ENCODE peak calls at places on chromosome 4, in nine cellular contexts. G, K, L, S, U, Y, Z, P and X are unnamed samples. For H3K36me3, the result is how much of the 10 kb centered on the place peaks cover.

GRCh38 chr4:119833611-119834010 is 205.0 kb upstream of the PDE5A start:
- DNase-seq in S (peak), U (no peak), P (no peak), K (no peak), Y (no peak), L (no peak), G (no peak), Z (no peak), X (no peak)

GRCh38 chr4:123444298-123444731 is 47.7 kb downstream of the SPRY1 start:
- DNase-seq in L (no peak), Y (peak), K (no peak), U (no peak), Z (no peak), P (no peak), S (no peak), G (no peak), X (peak)

GRCh38 chr4:68077737-68078136 is 51.9 kb downstream of the TMPRSS11F start:
- DNase-seq in K (no peak), Z (no peak), Y (no peak), U (no peak), S (no peak), L (no peak), P (no peak), G (no peak), X (no peak)

GRCh38 chr4:67725981-67726380 is 25.0 kb upstream of the UBA6 start:
- DNase-seq in G (no peak), Y (no peak), L (no peak), S (no peak), P (no peak), K (no peak), Z (peak), U (no peak), X (no peak)

GRCh38 chr4:8201341-8201781 is 2.3 kb downstream of the SH3TC1 start:
- DNase-seq in P (no peak), U (no peak), G (no peak), K (no peak), L (no peak), Y (peak), S (no peak), Z (no peak), X (no peak)

GRCh38 chr4:20065952-20066351 is 185.8 kb upstream of the SLIT2 start:
- DNase-seq in U (no peak), S (no peak), Y (no peak), G (no peak), K (no peak), Z (no peak), L (no peak), P (no peak), X (no peak)

GRCh38 chr4:74426101-74426500 is 18.8 kb upstream of the AREG start:
- DNase-seq in U (no peak), L (no peak), K (no peak), S (peak), G (no peak), Z (peak), P (no peak), Y (peak), X (no peak)

GRCh38 chr4:175584172-175584571 is 227.9 kb downstream of the GPM6A start:
- DNase-seq in G (no peak), P (no peak), K (no peak), S (no peak), U (no peak), L (no peak), Z (no peak), Y (no peak), X (no peak)

GRCh38 chr4:147985376-147985775 is 253.5 kb downstream of the ARHGAP10 start:
- DNase-seq in G (no peak), K (no peak), L (no peak), P (no peak), U (no peak), S (no peak), Z (no peak), Y (no peak), X (no peak)

GRCh38 chr4:89838005-89838404 is 1.0 kb upstream of the SNCA start:
- DNase-seq in S (no peak), Y (peak), Z (peak), L (no peak), U (no peak), K (no peak), P (peak), G (no peak), X (no peak)

GRCh38 chr4:182628000-182628399 is 289.2 kb downstream of the DCTD start:
- DNase-seq in Z (no peak), Y (no peak), U (no peak), L (no peak), G (no peak), S (no peak), P (no peak), K (no peak), X (no peak)

GRCh38 chr4:71473541-71474240 is 134.9 kb downstream of the SLC4A4 start:
- DNase-seq in S (no peak), K (no peak), Y (no peak), G (no peak), Z (no peak), L (no peak), U (no peak), P (no peak), X (no peak)

GRCh38 chr4:163866728-163867313 is 372.3 kb downstream of the TMA16 start:
- DNase-seq in Z (peak), L (no peak), G (no peak), P (no peak), K (no peak), Y (no peak), U (no peak), S (no peak), X (no peak)

GRCh38 chr4:181046809-181047208 is 1196.4 kb upstream of the TENM3 start:
- DNase-seq in K (no peak), Z (no peak), U (peak), S (no peak), L (no peak), Y (no peak), G (no peak), P (no peak), X (no peak)

GRCh38 chr4:107721436-107722090 is 1.5 kb upstream of the PAPSS1 start:
- DNase-seq in U (no peak), K (no peak), Z (no peak), Y (no peak), L (no peak), P (no peak), S (no peak), G (no peak), X (no peak)

GRCh38 chr4:39043058-39043696 is 11.0 kb upstream of the TMEM156 start:
- DNase-seq in Z (peak), G (no peak), S (peak), U (no peak), P (no peak), K (no peak), L (no peak), Y (peak), X (no peak)

GRCh38 chr4:164807611-164808010 is 53.7 kb downstream of the SMIM31 start:
- DNase-seq in K (no peak), U (no peak), Z (peak), G (no peak), L (no peak), Y (no peak), P (no peak), S (no peak), X (no peak)

GRCh38 chr4:12881945-12882589 is 602.1 kb downstream of the RAB28 start:
- DNase-seq in L (no peak), Y (no peak), K (no peak), U (no peak), S (no peak), Z (no peak), G (no peak), P (no peak), X (no peak)

GRCh38 chr4:113566015-113566795 is 195.3 kb downstream of the CAMK2D start:
- DNase-seq in L (no peak), U (no peak), K (no peak), S (no peak), P (no peak), Y (no peak), G (no peak), Z (no peak), X (no peak)

GRCh38 chr4:8117278-8117682 is 41.3 kb downstream of the ABLIM2 start:
- DNase-seq in K (peak), S (no peak), P (peak), Y (peak), G (no peak), U (peak), Z (peak), L (no peak), X (no peak)

GRCh38 chr4:74471228-74471627 is 26.3 kb downstream of the AREG start:
- DNase-seq in L (no peak), U (no peak), S (no peak), Z (no peak), P (no peak), G (no peak), Y (no peak), K (no peak), X (no peak)

GRCh38 chr4:173240696-173241095 is 72.1 kb downstream of the GALNT7 start:
- DNase-seq in P (no peak), Y (no peak), K (no peak), U (no peak), Z (no peak), G (no peak), S (no peak), L (no peak), X (no peak)

GRCh38 chr4:130479020-130479419 is 1383.1 kb downstream of the C4orf33 start:
- DNase-seq in P (no peak), K (no peak), G (no peak), Z (peak), Y (peak), U (no peak), L (no peak), S (no peak), X (no peak)

GRCh38 chr4:128862608-128863313 is 53.3 kb downstream of the JADE1 start:
- DNase-seq in L (no peak), S (no peak), P (no peak), Z (no peak), K (no peak), U (no peak), G (no peak), Y (no peak), X (no peak)

GRCh38 chr4:110631582-110632505 is 9.0 kb upstream of the PITX2 start:
- DNase-seq in Z (peak), L (no peak), G (no peak), S (peak), U (peak), Y (peak), P (peak), K (peak), X (peak)

GRCh38 chr4:48698029-48698901 is 81.8 kb downstream of the FRYL start:
- DNase-seq in Y (peak), L (no peak), K (peak), S (no peak), G (no peak), Z (peak), U (no peak), P (no peak), X (peak)

GRCh38 chr4:158314756-158315487 is 104.6 kb downstream of the TMEM144 start:
- DNase-seq in Z (peak), S (peak), U (peak), G (no peak), L (no peak), Y (peak), P (no peak), K (no peak), X (peak)

GRCh38 chr4:86594559-86595425 is 677 bp downstream of the PTPN13 start:
- DNase-seq in P (peak), S (peak), U (peak), L (no peak), Y (peak), G (no peak), K (peak), Z (peak), X (peak)

GRCh38 chr4:73208376-73208775 is 50.2 kb downstream of the ANKRD17 start:
- DNase-seq in S (no peak), G (no peak), L (no peak), K (no peak), Z (peak), U (peak), P (no peak), Y (no peak), X (no peak)

GRCh38 chr4:41590591-41590990 is 52.6 kb downstream of the LIMCH1 start:
- DNase-seq in Z (peak), L (no peak), U (no peak), P (peak), G (no peak), Y (no peak), K (no peak), S (no peak), X (peak)

DNA sequence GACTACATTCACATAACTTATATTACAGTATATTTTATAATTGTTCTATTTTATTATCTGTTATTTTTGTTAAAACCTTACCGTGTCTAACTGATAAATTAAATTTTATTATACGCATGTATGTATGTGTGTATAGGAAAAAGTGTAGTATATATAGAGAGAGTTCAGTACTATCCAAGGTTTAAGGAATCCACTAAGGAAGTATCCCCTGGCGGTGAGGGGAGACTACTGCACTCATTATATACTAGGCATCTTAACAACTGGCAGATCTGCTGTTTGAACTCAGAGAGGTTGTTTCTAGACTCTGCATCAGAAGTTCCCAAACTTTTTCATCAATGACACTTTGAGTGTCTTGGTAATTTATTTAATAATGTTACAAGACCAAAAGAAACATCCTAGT is 70.9 kb downstream of the NDST4 start:
- DNase-seq in Y (no peak), S (no peak), U (no peak), P (peak), G (no peak), Z (peak), L (no peak), K (no peak), X (no peak)
- TF ChIP-seq CTCF in Y (no peak), S (peak), U (no peak), P (peak), G (no peak), Z (peak), L (no peak), K (peak), X (peak)

GRCh38 chr4:53197760-53198150 is 168.1 kb downstream of the SCFD2 start:
- DNase-seq in Y (peak), S (no peak), K (no peak), Z (no peak), U (no peak), G (no peak), L (no peak), P (no peak), X (no peak)

GRCh38 chr4:53196195-53196641 is 169.6 kb downstream of the SCFD2 start:
- DNase-seq in K (no peak), U (no peak), Y (peak), G (no peak), Z (no peak), P (peak), L (no peak), S (no peak), X (no peak)

GRCh38 chr4:53194727-53195126 is 171.1 kb downstream of the SCFD2 start:
- DNase-seq in K (no peak), P (peak), G (no peak), S (no peak), Z (no peak), L (no peak), U (no peak), Y (no peak), X (no peak)

GRCh38 chr4:53199356-53199755 is 166.5 kb downstream of the SCFD2 start:
- DNase-seq in G (no peak), P (no peak), L (no peak), Z (no peak), Y (peak), K (no peak), S (no peak), U (no peak), X (no peak)

DNA sequence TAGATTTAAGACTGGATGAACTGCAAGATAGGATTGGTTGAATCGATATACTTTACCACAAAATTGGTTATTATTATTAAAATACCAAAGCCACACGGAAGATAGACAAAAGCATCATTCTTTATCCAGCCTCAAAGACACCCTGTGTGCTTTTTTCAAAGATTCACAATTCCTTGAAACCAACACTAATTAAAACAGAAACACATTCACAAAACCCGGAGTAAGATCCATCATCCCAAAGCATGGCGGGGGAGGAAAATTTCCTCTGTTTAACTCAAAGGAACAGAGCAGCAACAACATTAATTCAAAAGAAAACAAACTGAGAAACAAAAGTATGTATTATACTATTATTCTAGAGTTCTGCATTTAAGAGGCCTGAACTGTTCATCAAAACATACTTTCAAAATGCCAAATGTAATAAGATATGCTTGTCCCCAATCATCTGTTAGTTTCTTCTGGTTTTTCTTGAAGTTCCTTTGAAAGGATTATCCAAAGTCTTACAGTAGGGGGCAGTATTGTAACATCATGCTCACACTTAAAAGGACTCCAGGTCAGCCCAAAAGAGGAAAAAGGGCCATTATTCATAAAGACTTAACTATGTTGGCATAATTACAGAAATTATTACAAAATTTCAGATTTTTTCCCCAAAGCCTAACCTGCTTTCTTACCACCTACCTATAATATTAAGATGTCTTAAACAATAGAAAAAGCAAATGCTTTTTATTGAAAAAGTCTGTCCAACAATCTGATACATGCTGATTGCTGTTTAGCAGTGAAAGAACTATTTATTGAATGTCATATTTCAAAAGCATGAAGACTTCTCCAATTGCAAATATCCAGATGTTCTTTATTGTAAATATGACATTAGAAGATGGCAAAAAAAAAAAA is 168.7 kb downstream of the SCFD2 start:
- DNase-seq in G (no peak), K (peak), S (no peak), Y (peak), U (no peak), L (no peak), Z (peak), P (peak), X (peak)
- H3K4me3 ChIP-seq in G (peak), K (no peak), S (peak), Y (no peak), U (peak), L (no peak), Z (no peak), P (peak), X (no peak)

DNA sequence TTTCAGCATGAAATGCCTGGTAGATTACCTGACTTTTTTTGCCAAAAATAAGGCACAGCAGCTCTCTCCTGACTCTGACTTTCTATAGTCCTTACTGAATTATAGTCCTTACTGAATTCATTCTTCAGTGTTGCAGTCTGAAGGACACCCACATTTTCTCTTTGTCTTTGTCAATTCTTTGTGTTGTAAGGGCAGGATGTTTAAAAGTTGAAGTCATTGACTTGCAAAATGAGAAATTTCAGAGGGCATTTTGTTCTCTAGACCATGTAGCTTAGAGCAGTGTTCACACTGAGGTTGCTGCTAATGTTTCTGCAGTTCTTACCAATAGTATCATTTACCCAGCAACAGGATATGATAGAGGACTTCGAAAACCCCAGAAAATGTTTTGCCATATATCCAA is 168.0 kb downstream of the SOWAHB start:
- DNase-seq in Y (no peak), S (no peak), K (no peak), Z (no peak), U (no peak), L (no peak), P (no peak), G (no peak), X (no peak)
- H3K36me3 ChIP-seq in Y (under half), S (under half), K (under half), Z (under half), U (under half), L (under half), P (under half), G (under half), X (under half)

DNA sequence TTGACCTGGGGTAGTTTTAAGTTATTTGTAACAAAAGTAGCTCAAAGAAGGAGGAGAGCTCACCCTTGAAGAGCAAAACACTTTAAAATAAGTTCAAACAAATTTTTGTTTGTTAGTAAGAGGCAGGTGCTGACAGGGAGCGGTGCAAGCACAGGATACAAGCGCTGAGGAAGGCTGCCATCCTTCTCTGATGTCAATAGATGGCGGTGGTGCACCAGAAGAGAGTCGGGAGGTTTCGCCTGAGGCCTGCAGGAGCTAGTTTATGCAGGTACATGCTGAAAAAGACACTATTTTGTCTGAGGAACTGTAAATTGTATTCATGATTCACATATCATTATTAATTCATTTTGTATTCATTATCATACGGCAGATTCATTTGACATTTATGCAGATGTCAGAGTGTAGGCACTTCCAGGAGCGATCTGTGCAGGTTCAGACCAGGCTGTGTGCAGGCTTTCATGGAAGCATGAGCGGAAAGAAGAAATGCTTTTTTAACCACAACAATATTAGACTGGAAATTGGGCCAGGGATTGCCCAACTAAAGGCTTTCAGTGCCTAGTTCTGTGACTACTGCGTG is 823.9 kb downstream of the STIM2 start:
- DNase-seq in K (peak), U (no peak), Z (peak), L (peak), Y (peak), P (peak), S (no peak), G (no peak), X (no peak)
- TF ChIP-seq CTCF in K (peak), U (peak), Z (peak), L (peak), Y (peak), P (peak), S (peak), G (peak), X (peak)

DNA sequence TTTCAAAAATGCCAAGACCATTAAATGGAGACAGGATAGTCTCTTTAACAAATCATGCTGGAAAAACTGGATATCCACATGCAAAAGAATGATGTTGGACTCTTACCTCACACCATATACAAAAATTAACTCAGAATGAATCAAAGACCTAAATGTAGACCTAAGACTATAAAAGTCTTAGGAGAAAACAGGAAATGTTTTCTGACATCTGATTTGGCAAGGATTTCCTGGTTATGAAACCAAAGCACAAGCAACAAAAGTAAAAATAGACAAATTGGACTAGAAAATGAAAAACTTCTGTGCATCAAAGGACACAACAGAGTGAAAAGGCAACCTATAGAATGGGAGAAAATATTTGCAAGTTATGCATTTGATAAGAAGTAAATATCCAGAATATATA is 37.6 kb downstream of the ARFIP1 start:
- DNase-seq in Z (no peak), L (no peak), U (peak), S (peak), G (no peak), Y (peak), K (no peak), P (no peak), X (no peak)
- H3K4me3 ChIP-seq in Z (no peak), L (no peak), U (no peak), S (no peak), G (no peak), Y (no peak), K (no peak), P (no peak), X (no peak)